ENCODE peak calls at places on chromosomes 1 and 21, in eight cellular contexts. Y is EH, P is heart right ventricle, G is neural crest cell, L is ecto neural progenitor cell, V is epithelial cell of esophagus, R is progenitor cell of endocrine pancreas, F is M059J. D is an unnamed sample.
A peak's percentile ranks its signal among the peaks of the same experiment; 100 is the strongest.

GRCh38 chr1:9028921-9029715 is 2.9 kb upstream of the SLC2A7 start:
- DNase-seq in Y (peak; percentile 13), P (no peak), G (no peak), L (no peak), V (no peak), R (no peak), F (no peak), D (no peak)

GRCh38 chr1:116769050-116769449 is 14.8 kb downstream of the CD2 start:
- DNase-seq in Y (no peak), P (no peak), G (no peak), L (no peak), V (no peak), R (no peak), F (no peak), D (no peak)

GRCh38 chr1:184199036-184199796 is 147.7 kb downstream of the TSEN15 start:
- DNase-seq in Y (peak; percentile 45), P (no peak), G (no peak), L (no peak), V (peak; percentile 50), R (no peak), F (no peak), D (no peak)

GRCh38 chr21:26140185-26140584 is 30.4 kb downstream of the APP start:
- DNase-seq in Y (peak; percentile 94), P (peak; percentile 42), G (no peak), L (no peak), V (peak; percentile 73), R (no peak), F (peak; percentile 99), D (peak; percentile 11)

GRCh38 chr1:204491653-204492052 is 3.0 kb downstream of the PIK3C2B start:
- DNase-seq in Y (no peak), P (no peak), G (no peak), L (no peak), V (no peak), R (no peak), F (no peak), D (no peak)

GRCh38 chr1:184463680-184464079 is 76.9 kb downstream of the C1orf21 start:
- DNase-seq in Y (no peak), P (no peak), G (no peak), L (no peak), V (peak; percentile 86), R (no peak), F (no peak), D (no peak)

GRCh38 chr1:55974714-55975441 is 604.5 kb downstream of the PLPP3 start:
- DNase-seq in Y (peak; percentile 93), P (no peak), G (no peak), L (no peak), V (no peak), R (no peak), F (peak; percentile 83), D (no peak)

GRCh38 chr21:43585924-43586411 is 73.3 kb downstream of the HSF2BP start:
- DNase-seq in Y (peak; percentile 100), P (peak; percentile 53), G (no peak), L (no peak), V (peak; percentile 99), R (no peak), F (peak; percentile 100), D (peak; percentile 62)

GRCh38 chr1:73593379-73593778 is 604.6 kb downstream of the LRRIQ3 start:
- DNase-seq in Y (no peak), P (no peak), G (no peak), L (no peak), V (peak; percentile 88), R (no peak), F (peak; percentile 55), D (no peak)

GRCh38 chr1:159067699-159068621 is 8.6 kb downstream of the AIM2 start:
- DNase-seq in Y (no peak), P (no peak), G (no peak), L (no peak), V (peak; percentile 34), R (no peak), F (no peak), D (no peak)

GRCh38 chr1:52707927-52708655 is 9.9 kb upstream of the COA7 start:
- DNase-seq in Y (peak; percentile 95), P (no peak), G (no peak), L (no peak), V (no peak), R (no peak), F (peak; percentile 89), D (no peak)

GRCh38 chr1:108643492-108644333 is 17.2 kb downstream of the HENMT1 start:
- DNase-seq in Y (peak; percentile 73), P (peak; percentile 56), G (no peak), L (no peak), V (peak; percentile 74), R (no peak), F (peak; percentile 70), D (peak; percentile 52)

GRCh38 chr1:10824821-10825540 is 28.5 kb upstream of the CASZ1 start:
- DNase-seq in Y (peak; percentile 77), P (no peak), G (no peak), L (peak; percentile 49), V (peak; percentile 96), R (no peak), F (peak; percentile 77), D (no peak)

GRCh38 chr1:12851779-12852178 is 3.3 kb upstream of the HNRNPCL1 start:
- DNase-seq in Y (peak; percentile 22), P (no peak), G (no peak), L (no peak), V (peak; percentile 2), R (no peak), F (peak; percentile 92), D (no peak)

GRCh38 chr1:198173832-198174231 is 17.0 kb downstream of the NEK7 start:
- DNase-seq in Y (no peak), P (no peak), G (no peak), L (no peak), V (no peak), R (no peak), F (no peak), D (no peak)

GRCh38 chr21:33071878-33072306 is 2.0 kb downstream of the OLIG1 start:
- DNase-seq in Y (peak; percentile 11), P (no peak), G (no peak), L (no peak), V (peak; percentile 8), R (no peak), F (peak; percentile 37), D (no peak)

GRCh38 chr1:41868241-41868953 is 50.3 kb downstream of the HIVEP3 start:
- DNase-seq in Y (no peak), P (no peak), G (no peak), L (no peak), V (peak; percentile 42), R (no peak), F (no peak), D (no peak)

GRCh38 chr1:30101016-30101415 is 622.4 kb downstream of the MATN1 start:
- DNase-seq in Y (no peak), P (no peak), G (no peak), L (no peak), V (no peak), R (no peak), F (no peak), D (no peak)

D was measured in HuH-7.5.